ENCODE peak calls at places on chromosomes 16 and 17, in eight cellular contexts. N, J, L, B, D, F, W and C are unnamed samples.

GRCh38 chr16:67204076-67204475 is 5.1 kb downstream of the ELMO3 start:
- DNase-seq in B (no peak), N (no peak), W (no peak), F (no peak), D (no peak), J (no peak), L (no peak), C (no peak)

GRCh38 chr17:70021726-70022125 is 53.3 kb upstream of the KCNJ16 start:
- DNase-seq in D (no peak), W (no peak), B (peak; percentile 7), J (no peak), F (no peak), N (no peak), L (no peak), C (no peak)

GRCh38 chr17:40456396-40456951 is 13.2 kb downstream of the IGFBP4 start:
- DNase-seq in D (no peak), J (no peak), L (no peak), F (no peak), N (no peak), B (no peak), W (peak; percentile 50), C (no peak)

GRCh38 chr17:80103686-80104085 is 2.3 kb downstream of the GAA start:
- DNase-seq in B (no peak), J (peak; percentile 47), D (no peak), F (peak; percentile 24), L (no peak), W (no peak), N (no peak), C (no peak)

GRCh38 chr17:10021239-10021638 is 116.2 kb upstream of the RCVRN start:
- DNase-seq in N (no peak), F (no peak), W (peak; percentile 47), L (no peak), J (no peak), B (peak; percentile 20), D (peak; percentile 36), C (peak; percentile 20)

GRCh38 chr17:67845374-67845773 is 20.1 kb downstream of the BPTF start:
- DNase-seq in B (no peak), F (no peak), D (no peak), W (no peak), N (no peak), L (no peak), J (no peak), C (no peak)

GRCh38 chr17:16515933-16516332 is 23.9 kb upstream of the LRRC75A start:
- DNase-seq in W (no peak), D (no peak), N (no peak), L (no peak), J (peak; percentile 3), B (no peak), F (no peak), C (no peak)

GRCh38 chr17:63150994-63151464 is 185.0 kb downstream of the TANC2 start:
- DNase-seq in J (no peak), N (no peak), D (no peak), W (peak; percentile 77), B (peak; percentile 80), L (no peak), F (no peak), C (peak; percentile 63)

GRCh38 chr17:2453325-2453724 is 52.5 kb upstream of the MNT start:
- DNase-seq in J (no peak), D (no peak), L (no peak), W (no peak), N (no peak), F (no peak), B (no peak), C (no peak)

GRCh38 chr17:35898283-35899070 is 18.3 kb upstream of the CCL5 start:
- DNase-seq in L (peak; percentile 9), N (no peak), J (no peak), F (peak; percentile 79), W (no peak), B (no peak), D (peak; percentile 88), C (no peak)

GRCh38 chr17:67649891-67650290 is 67.8 kb upstream of the NOL11 start:
- DNase-seq in F (no peak), B (no peak), W (no peak), L (no peak), D (no peak), N (no peak), J (no peak), C (no peak)

GRCh38 chr17:30173649-30174048 is 57.0 kb downstream of the NSRP1 start:
- DNase-seq in N (no peak), J (no peak), L (no peak), F (no peak), D (no peak), W (no peak), B (no peak), C (no peak)

GRCh38 chr16:83890359-83890758 is 8.6 kb upstream of the MLYCD start:
- DNase-seq in J (no peak), F (no peak), D (no peak), B (no peak), W (no peak), N (no peak), L (no peak), C (no peak)

GRCh38 chr16:68296291-68296690 is 14.5 kb downstream of the SLC7A6OS start:
- DNase-seq in W (no peak), L (peak; percentile 45), B (no peak), D (no peak), N (no peak), J (no peak), F (no peak), C (no peak)

GRCh38 chr16:152141-153128 is at the start of gene HBZ:
- DNase-seq in D (no peak), L (no peak), W (no peak), J (no peak), N (no peak), B (no peak), F (no peak), C (no peak)

GRCh38 chr17:76529643-76530488 is 7.6 kb downstream of the CYGB start:
- DNase-seq in J (peak; percentile 90), F (peak; percentile 78), L (peak; percentile 92), D (peak; percentile 66), B (peak; percentile 70), W (peak; percentile 99), N (peak; percentile 55), C (peak; percentile 70)

GRCh38 chr16:89498839-89499238 is 8.5 kb upstream of the ANKRD11 start:
- DNase-seq in N (no peak), F (no peak), W (no peak), J (no peak), D (no peak), L (peak; percentile 60), B (no peak), C (peak; percentile 41)

GRCh38 chr16:88992351-88993005 is 15.5 kb upstream of the CBFA2T3 start:
- DNase-seq in W (no peak), J (no peak), D (no peak), N (no peak), L (no peak), B (no peak), F (peak; percentile 46), C (no peak)

GRCh38 chr17:32871736-32872135 is 5.2 kb downstream of the MYO1D start:
- DNase-seq in J (no peak), W (no peak), N (no peak), B (no peak), D (no peak), F (no peak), L (peak; percentile 4), C (no peak)

GRCh38 chr17:64741038-64741641 is 79.0 kb upstream of the SMURF2 start:
- DNase-seq in L (peak; percentile 30), F (no peak), D (peak; percentile 50), B (peak; percentile 76), J (peak; percentile 65), N (no peak), W (peak; percentile 33), C (no peak)

GRCh38 chr17:16922386-16923096 is 49.4 kb downstream of the TNFRSF13B start:
- DNase-seq in N (no peak), W (no peak), F (no peak), B (peak; percentile 8), D (no peak), J (no peak), L (no peak), C (no peak)

GRCh38 chr17:77391668-77392375 is 251.1 kb downstream of the SEC14L1 start:
- DNase-seq in N (peak; percentile 87), B (peak; percentile 99), D (no peak), W (peak; percentile 98), J (peak; percentile 90), L (no peak), F (peak; percentile 44), C (no peak)

GRCh38 chr16:20243731-20244281 is 83.5 kb downstream of the GP2 start:
- DNase-seq in B (no peak), F (no peak), W (no peak), J (no peak), L (no peak), N (no peak), D (no peak), C (no peak)

GRCh38 chr17:47726796-47727703 is 6.0 kb upstream of the TBX21 start:
- DNase-seq in L (no peak), J (peak; percentile 35), F (no peak), D (no peak), B (no peak), N (no peak), W (no peak), C (no peak)
- H3K27ac ChIP-seq in L (no peak overlapping the region), J (no peak overlapping the region), F (no peak overlapping the region), D (no peak overlapping the region), B (no peak overlapping the region), N (no peak overlapping the region), W (no peak overlapping the region), C (peak overlapping the region; percentile 37)

GRCh38 chr16:73329363-73330306 is 281.7 kb upstream of the ZFHX3 start:
- DNase-seq in B (no peak), W (no peak), L (no peak), J (no peak), D (no peak), F (no peak), N (no peak), C (no peak)
- TF ChIP-seq CTCF in B (no peak), W (no peak), L (no peak), J (no peak), D (no peak), F (no peak), N (no peak), C (no peak)

DNA sequence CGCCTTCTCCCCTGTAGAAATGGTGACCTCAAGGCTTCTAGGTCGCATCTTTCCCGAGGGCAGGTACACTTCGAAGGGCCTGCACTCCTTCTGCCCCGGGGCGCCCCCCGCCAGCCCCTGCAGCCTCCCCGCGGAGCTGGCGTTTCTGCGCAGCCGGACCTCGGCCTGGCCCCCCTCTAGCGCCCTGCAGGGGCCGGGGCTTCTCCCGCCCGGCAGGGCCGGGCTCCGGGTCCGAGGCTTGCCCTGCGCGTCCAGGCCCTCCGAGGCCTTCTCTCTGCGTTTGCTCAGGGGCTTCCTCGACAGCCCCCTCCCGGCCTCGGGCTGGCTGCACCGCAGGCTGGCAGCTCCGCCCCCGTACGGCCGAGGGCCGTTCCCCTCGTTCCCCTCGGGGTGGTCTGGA is 2.1 kb downstream of the MEFV start:
- DNase-seq in N (no peak), L (no peak), D (no peak), W (no peak), J (no peak), B (no peak), F (no peak), C (no peak)
- H3K27me3 ChIP-seq in N (no peaks in the 10 kb centered on the region), L (no peaks in the 10 kb centered on the region), D (peaks cover 43% of the 10 kb centered on the region), W (no peaks in the 10 kb centered on the region), J (peaks cover 4% of the 10 kb centered on the region), B (peaks cover 23% of the 10 kb centered on the region), F (no peaks in the 10 kb centered on the region), C (no peaks in the 10 kb centered on the region)

DNA sequence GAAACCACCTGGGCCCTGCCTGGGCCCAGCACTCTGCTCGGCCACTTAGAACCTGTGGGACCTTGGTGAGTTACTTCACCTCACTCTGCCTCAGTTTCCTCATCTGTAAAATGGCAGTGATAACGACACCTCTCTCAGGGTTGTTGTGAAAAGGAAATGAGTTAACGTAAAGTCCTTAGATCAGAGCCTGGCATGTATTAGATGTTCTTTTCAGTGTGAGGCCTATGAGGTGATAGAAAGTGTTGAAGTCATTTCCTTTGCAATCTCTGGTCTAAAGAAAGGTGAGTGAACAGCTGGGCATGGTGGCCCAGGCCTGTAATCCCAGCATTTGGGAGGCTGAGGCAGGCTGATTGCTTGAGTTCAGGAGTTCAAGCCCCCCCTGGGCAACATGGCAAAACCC is 51.7 kb upstream of the LGALS9 start:
- DNase-seq in D (no peak), F (no peak), J (no peak), B (no peak), L (no peak), N (no peak), W (no peak), C (no peak)
- H3K27ac ChIP-seq in D (no peak overlapping the region), F (peak overlapping the region; percentile 92), J (no peak overlapping the region), B (no peak overlapping the region), L (no peak overlapping the region), N (no peak overlapping the region), W (no peak overlapping the region), C (no peak overlapping the region)